ENCODE peak calls at places on chromosomes 1 and 21, in nine cellular contexts. G is kidney, S is stomach, O is Peyer's patch, X is pancreas, U is left ventricle myocardium inferior, D is AG10803, P is psoas muscle, V is A549. F is an unnamed sample.

GRCh38 chr21:43340491-43341348 is 86.2 kb downstream of the SIK1 start:
- DNase-seq in G (no peak), S (peak), V (peak), O (no peak), U (no peak), D (peak), P (peak), X (no peak), F (peak)

GRCh38 chr21:42654179-42654912 is 925 bp downstream of the PDE9A start:
- DNase-seq in U (no peak), X (no peak), P (no peak), O (no peak), S (no peak), V (peak), D (no peak), G (peak), F (no peak)

GRCh38 chr1:55718758-55719671 is 503.9 kb upstream of the USP24 start:
- DNase-seq in U (peak), D (peak), V (peak), P (peak), O (peak), S (peak), X (peak), G (no peak), F (peak)

GRCh38 chr1:55703726-55704363 is 488.7 kb upstream of the USP24 start:
- DNase-seq in U (no peak), O (no peak), S (no peak), X (no peak), D (peak), P (no peak), V (no peak), G (peak), F (no peak)

GRCh38 chr1:210293191-210293607 is 35.5 kb upstream of the HHAT start:
- DNase-seq in X (peak), V (no peak), G (no peak), D (peak), O (peak), S (peak), P (peak), U (peak), F (no peak)

GRCh38 chr1:26388791-26389445 is 16.4 kb upstream of the ZNF683 start:
- DNase-seq in X (no peak), D (no peak), O (no peak), S (no peak), U (no peak), P (no peak), G (no peak), V (no peak), F (no peak)

GRCh38 chr1:20008391-20008841 is 29.0 kb upstream of the PLA2G2A start:
- DNase-seq in G (no peak), V (peak), P (no peak), D (peak), O (no peak), X (peak), U (peak), S (no peak), F (no peak)

GRCh38 chr1:18716785-18717678 is 86.4 kb downstream of the PAX7 start:
- DNase-seq in V (no peak), D (no peak), O (no peak), S (no peak), X (no peak), P (no peak), U (no peak), G (no peak), F (no peak)

GRCh38 chr1:170010443-170010842 is 64.1 kb downstream of the KIFAP3 start:
- DNase-seq in X (peak), P (no peak), S (no peak), D (peak), G (no peak), O (peak), U (no peak), V (peak), F (no peak)

GRCh38 chr1:58895082-58895481 is 111.2 kb upstream of the JUN start:
- DNase-seq in G (peak), O (no peak), V (no peak), P (peak), S (no peak), U (no peak), X (no peak), D (no peak), F (no peak)

GRCh38 chr1:241603626-241604337 is 36.4 kb downstream of the CHML start:
- DNase-seq in G (no peak), X (no peak), O (no peak), U (no peak), P (no peak), V (no peak), D (peak), S (no peak), F (no peak)

GRCh38 chr21:21183092-21183491 is 184.9 kb downstream of the NCAM2 start:
- DNase-seq in X (no peak), P (no peak), D (peak), V (no peak), G (no peak), O (no peak), S (no peak), U (no peak), F (no peak)

GRCh38 chr1:112925015-112925414 is 31.0 kb downstream of the SLC16A1 start:
- DNase-seq in P (no peak), X (no peak), D (no peak), V (no peak), S (no peak), U (no peak), O (no peak), G (no peak), F (no peak)
- TF ChIP-seq CTCF in P (no peak), X (no peak), D (no peak), V (no peak), S (no peak), U (peak), O (no peak), G (no peak), F (no peak)

GRCh38 chr1:62882161-62882560 is 98.2 kb downstream of the ATG4C start:
- DNase-seq in X (no peak), O (no peak), S (no peak), V (no peak), D (no peak), G (no peak), P (no peak), U (no peak), F (no peak)
- TF ChIP-seq CTCF in X (no peak), O (no peak), S (no peak), V (no peak), D (no peak), G (no peak), P (no peak), U (no peak), F (no peak)

DNA sequence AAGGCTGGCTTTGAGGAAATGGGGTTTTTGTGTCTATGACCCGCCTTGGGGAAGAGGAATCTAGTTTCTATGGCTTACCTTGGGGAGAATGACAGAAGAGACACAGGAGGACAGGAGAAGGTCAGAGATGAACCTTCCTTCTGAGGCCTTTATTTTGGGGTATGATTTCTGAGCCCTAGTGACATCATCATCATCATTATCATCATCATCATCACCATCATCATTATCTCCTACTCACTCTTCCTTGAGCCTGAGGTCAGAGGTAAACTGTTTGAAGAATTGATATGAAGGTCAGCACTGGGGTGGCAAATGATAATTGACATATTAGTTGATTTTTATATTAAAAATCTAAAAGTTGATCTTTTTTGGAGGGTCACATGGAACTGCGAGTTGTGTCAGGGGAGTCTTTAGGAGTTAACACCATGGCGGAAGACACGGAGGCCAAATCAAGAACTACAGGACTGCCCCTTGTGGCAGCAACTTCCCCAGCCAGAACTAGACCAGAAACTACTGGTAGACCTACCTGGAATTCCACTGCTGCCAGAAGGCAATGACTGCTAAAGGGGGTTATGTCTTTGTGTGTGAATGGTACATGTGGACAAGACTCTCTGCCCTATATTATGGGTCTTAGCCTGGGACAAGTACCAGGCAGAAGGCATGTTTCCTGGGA is 49.8 kb upstream of the WLS start:
- DNase-seq in O (no peak), P (no peak), V (no peak), S (no peak), X (no peak), G (no peak), U (no peak), D (no peak), F (no peak)
- TF ChIP-seq CTCF in O (no peak), P (no peak), V (no peak), S (no peak), X (no peak), G (no peak), U (no peak), D (no peak), F (no peak)

GRCh38 chr1:185488673-185489311 is 171.7 kb upstream of the IVNS1ABP start:
- DNase-seq in D (no peak), V (no peak), P (peak), U (peak), O (peak), S (peak), X (peak), G (no peak), F (no peak)
- TF ChIP-seq CTCF in D (no peak), V (no peak), P (no peak), U (no peak), O (no peak), S (no peak), X (no peak), G (no peak), F (no peak)

GRCh38 chr1:44239961-44240371 is 26.7 kb downstream of the DMAP1 start:
- DNase-seq in P (no peak), O (no peak), D (no peak), G (peak), S (no peak), V (no peak), U (peak), X (no peak), F (no peak)
- TF ChIP-seq CTCF in P (no peak), O (no peak), D (no peak), G (no peak), S (no peak), V (no peak), U (no peak), X (no peak), F (no peak)

DNA sequence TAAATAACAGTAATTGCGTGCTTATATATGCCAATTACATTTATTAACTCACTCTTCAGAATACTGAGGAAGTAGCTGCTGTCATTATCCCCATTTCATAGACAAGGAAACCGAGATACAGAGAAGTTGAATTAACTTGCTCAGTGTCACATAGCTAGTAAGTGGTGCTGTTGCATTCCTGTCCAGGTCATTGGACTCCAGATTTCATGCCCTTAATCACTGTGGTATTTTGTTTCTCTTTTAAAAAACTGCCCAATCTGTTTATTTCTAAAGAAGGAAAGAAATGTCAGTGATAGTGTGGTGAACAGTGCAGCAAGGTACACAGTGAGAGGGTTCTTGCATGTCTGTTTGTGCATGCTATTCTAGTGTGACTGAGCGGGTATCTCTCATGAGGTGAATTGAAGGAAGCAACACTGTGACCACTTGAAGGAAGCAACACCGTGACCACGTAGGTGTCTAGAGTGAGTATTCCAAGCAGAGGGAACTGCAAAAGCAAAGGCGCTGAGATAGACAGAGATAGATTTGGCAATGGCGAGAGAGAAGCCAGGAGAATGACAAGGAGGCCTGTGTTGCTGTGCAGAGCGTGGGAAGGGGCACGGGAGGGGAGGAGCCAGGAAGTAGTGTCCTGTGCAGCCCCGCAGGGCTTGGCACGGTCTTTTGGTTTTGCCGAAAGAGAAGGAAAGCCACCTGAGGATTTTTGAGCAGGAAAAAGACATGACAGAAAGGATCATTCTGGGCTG is 95.9 kb downstream of the CAMTA1 start:
- DNase-seq in V (no peak), O (no peak), P (no peak), D (no peak), G (no peak), U (no peak), X (no peak), S (no peak), F (no peak)
- TF ChIP-seq CTCF in V (no peak), O (no peak), P (no peak), D (no peak), G (no peak), U (no peak), X (no peak), S (no peak), F (no peak)

GRCh38 chr1:16033101-16033632 is 10.4 kb upstream of the CLCNKB start:
- DNase-seq in V (no peak), U (no peak), S (no peak), P (no peak), O (no peak), G (no peak), X (no peak), D (no peak), F (no peak)
- TF ChIP-seq CTCF in V (no peak), U (no peak), S (no peak), P (no peak), O (no peak), G (no peak), X (no peak), D (no peak), F (peak)

GRCh38 chr1:175665628-175666027 is 77.8 kb downstream of the TNR start:
- DNase-seq in P (no peak), X (no peak), V (no peak), S (no peak), G (no peak), O (no peak), U (no peak), D (no peak), F (no peak)
- TF ChIP-seq CTCF in P (no peak), X (no peak), V (no peak), S (no peak), G (no peak), O (no peak), U (no peak), D (no peak), F (no peak)

GRCh38 chr1:231757101-231757404 is 130.5 kb downstream of the DISC1 start:
- DNase-seq in D (no peak), X (no peak), G (no peak), O (no peak), U (no peak), S (no peak), P (no peak), V (no peak), F (no peak)
- TF ChIP-seq CTCF in D (no peak), X (no peak), G (no peak), O (no peak), U (peak), S (no peak), P (no peak), V (no peak), F (peak)